ENCODE peak calls at places on chromosomes 7 and 10, in six cellular contexts. C, X, W, K, M and E are unnamed samples.

GRCh38 chr7:137402535-137403258 is 59.2 kb upstream of the PTN start:
- DNase-seq in W (no peak), X (peak; percentile 77), C (no peak), M (no peak), K (no peak), E (no peak)

GRCh38 chr10:30092151-30092790 is 32.9 kb upstream of the JCAD start:
- DNase-seq in C (peak; percentile 77), K (peak; percentile 29), X (no peak), W (peak; percentile 47), M (peak; percentile 78), E (no peak)

GRCh38 chr7:55191161-55191925 is 172.5 kb downstream of the EGFR start:
- DNase-seq in W (no peak), K (no peak), M (no peak), C (no peak), X (no peak), E (no peak)

GRCh38 chr7:140048989-140049338 is 13.8 kb downstream of the PARP12 start:
- DNase-seq in X (no peak), C (no peak), K (no peak), W (no peak), M (no peak), E (no peak)

GRCh38 chr7:25134360-25135010 is 9.4 kb upstream of the CYCS start:
- DNase-seq in M (no peak), C (peak; percentile 39), K (no peak), W (no peak), X (no peak), E (no peak)

GRCh38 chr7:157522954-157523353 is 186.2 kb downstream of the DNAJB6 start:
- DNase-seq in C (no peak), W (no peak), M (no peak), X (no peak), K (no peak), E (no peak)

GRCh38 chr10:93757136-93757535 is 600 bp upstream of the LGI1 start:
- DNase-seq in M (no peak), X (peak; percentile 39), C (no peak), K (no peak), W (no peak), E (no peak)

GRCh38 chr7:76185187-76185915 is 16.3 kb upstream of the SRRM3 start:
- DNase-seq in C (no peak), X (peak; percentile 72), W (no peak), K (no peak), M (no peak), E (no peak)

GRCh38 chr7:101239191-101239950 is 1.8 kb upstream of the CLDN15 start:
- DNase-seq in K (no peak), X (no peak), W (no peak), C (no peak), M (no peak), E (no peak)

GRCh38 chr7:139588632-139589031 is 65.1 kb downstream of the CLEC2L start:
- DNase-seq in K (no peak), W (peak; percentile 54), M (peak; percentile 21), C (peak; percentile 83), X (peak; percentile 21), E (no peak)

GRCh38 chr7:33698692-33699128 is 206.6 kb upstream of the BMPER start:
- DNase-seq in K (no peak), X (no peak), C (no peak), M (no peak), W (no peak), E (no peak)

GRCh38 chr7:2627258-2628136 is 4.3 kb upstream of the TTYH3 start:
- DNase-seq in X (no peak), K (no peak), C (no peak), M (no peak), W (no peak), E (no peak)

GRCh38 chr10:74047304-74047703 is 49.4 kb downstream of the VCL start:
- DNase-seq in C (peak; percentile 94), W (peak; percentile 72), M (no peak), X (no peak), K (no peak), E (no peak)
- H3K9ac ChIP-seq in C (no peak overlapping the region), W (no peak overlapping the region), M (no peak overlapping the region), X (no peak overlapping the region), K (no peak overlapping the region), E (no peak overlapping the region)

DNA sequence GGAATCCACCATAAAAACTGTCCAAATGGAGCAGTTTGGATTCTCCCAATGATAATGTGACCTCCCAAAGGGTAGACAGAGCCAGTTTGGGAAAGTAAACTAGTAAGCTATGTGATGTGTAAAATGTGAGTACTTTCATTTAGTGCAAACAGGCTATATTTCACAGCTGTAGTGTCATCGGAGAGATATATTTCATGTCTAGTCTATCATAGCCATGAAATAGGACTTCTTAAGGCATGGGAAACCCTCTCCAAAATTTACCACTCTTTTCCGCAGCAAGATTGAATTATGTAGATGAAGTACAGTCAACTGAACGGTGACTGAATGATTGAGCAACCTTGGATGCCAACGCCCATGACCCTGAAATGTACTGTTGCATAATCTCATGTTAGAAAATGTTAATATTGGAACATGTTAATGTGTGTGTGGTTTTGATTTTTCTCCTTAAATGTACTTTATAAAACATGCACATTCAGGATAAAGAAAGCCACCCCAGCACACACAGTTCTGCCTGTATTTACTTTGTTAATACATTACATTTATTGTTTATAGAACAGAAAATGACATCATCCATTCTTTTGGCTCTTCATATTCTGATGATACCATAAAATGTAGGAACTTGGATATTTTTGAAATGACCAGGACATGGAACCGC is 140.5 kb downstream of the NRP1 start:
- DNase-seq in X (no peak), K (no peak), C (peak; percentile 74), W (peak; percentile 53), M (peak; percentile 52), E (no peak)
- H3K4me1 ChIP-seq in X (peaks cover 24% of the 10 kb centered on the region), K (no peaks in the 10 kb centered on the region), C (peaks cover 18% of the 10 kb centered on the region), W (peaks cover 46% of the 10 kb centered on the region), M (peaks cover 13% of the 10 kb centered on the region), E (no peaks in the 10 kb centered on the region)

GRCh38 chr7:121510302-121510701 is 114.2 kb upstream of the FAM3C start:
- DNase-seq in X (peak; percentile 65), M (no peak), W (no peak), K (no peak), C (no peak), E (no peak)
- H3K9me3 ChIP-seq in X (no peaks in the 10 kb centered on the region), M (peaks cover 40% of the 10 kb centered on the region), W (peaks cover 19% of the 10 kb centered on the region), K (peaks cover 2% of the 10 kb centered on the region), C (peaks cover 19% of the 10 kb centered on the region), E (peaks cover 18% of the 10 kb centered on the region)

GRCh38 chr10:63241898-63242297 is 108.8 kb downstream of the NRBF2 start:
- DNase-seq in C (no peak), W (no peak), X (no peak), K (no peak), M (no peak), E (no peak)

GRCh38 chr10:63240807-63241206 is 107.7 kb downstream of the NRBF2 start:
- DNase-seq in W (peak; percentile 50), M (no peak), C (no peak), K (no peak), X (no peak), E (no peak)

GRCh38 chr10:63237396-63237795 is 104.3 kb downstream of the NRBF2 start:
- DNase-seq in X (no peak), W (no peak), M (no peak), C (no peak), K (peak; percentile 22), E (no peak)

DNA sequence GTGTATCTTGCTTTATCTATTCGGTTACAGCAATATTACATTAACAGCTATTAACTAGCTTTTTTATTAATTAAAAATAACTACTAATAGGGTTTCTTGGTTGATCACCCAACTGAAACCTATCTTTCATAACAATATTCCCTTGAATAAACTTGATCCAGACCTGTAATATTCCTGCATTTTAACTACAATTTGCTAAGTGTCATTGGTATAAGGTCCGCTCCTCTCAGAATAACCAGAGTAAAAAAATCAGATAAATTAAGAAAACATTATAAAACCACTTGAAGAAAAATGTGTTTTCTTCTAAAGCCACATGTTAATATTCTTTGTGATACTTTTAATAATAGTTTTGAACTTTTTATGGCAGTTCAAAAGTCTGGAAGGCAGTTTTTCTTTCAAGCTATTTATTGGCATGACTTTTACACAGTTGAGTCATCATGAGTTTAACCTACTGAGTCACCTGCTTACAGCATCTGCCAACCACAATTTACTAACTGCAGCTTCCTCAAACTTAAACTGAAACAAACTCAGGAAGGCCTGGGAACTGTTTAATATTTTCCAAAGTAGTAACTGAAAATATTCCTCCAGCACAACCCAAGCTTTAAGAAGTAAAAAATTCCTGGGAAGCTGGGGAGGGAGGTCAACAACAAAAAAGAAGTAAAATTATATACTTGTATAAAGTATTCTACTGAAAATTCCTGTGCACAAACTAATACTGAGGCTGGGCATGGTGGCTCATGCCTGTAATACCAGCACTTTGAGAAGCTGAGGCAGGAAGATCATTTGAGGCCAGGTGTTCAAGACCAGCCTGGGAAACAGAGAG is 103.2 kb downstream of the NRBF2 start:
- DNase-seq in W (peak; percentile 93), X (no peak), C (peak; percentile 96), K (peak; percentile 82), M (peak; percentile 85), E (peak; percentile 19)
- H3K9ac ChIP-seq in W (no peak overlapping the region), X (no peak overlapping the region), C (no peak overlapping the region), K (peak overlapping the region; percentile 48), M (no peak overlapping the region), E (peak overlapping the region; percentile 43)

GRCh38 chr7:44486693-44487092 is 3.8 kb downstream of the NUDCD3 start:
- DNase-seq in K (no peak), W (peak; percentile 28), X (no peak), C (peak; percentile 49), M (peak; percentile 65), E (no peak)

GRCh38 chr7:44486001-44486400 is 4.5 kb downstream of the NUDCD3 start:
- DNase-seq in W (no peak), K (no peak), C (no peak), X (no peak), M (no peak), E (no peak)

GRCh38 chr7:44488955-44489354 is 1.5 kb downstream of the NUDCD3 start:
- DNase-seq in X (no peak), K (no peak), C (no peak), M (no peak), W (no peak), E (no peak)

GRCh38 chr7:44482502-44483485 is 7.7 kb downstream of the NUDCD3 start:
- DNase-seq in C (no peak), M (no peak), W (no peak), X (no peak), K (no peak), E (no peak)

GRCh38 chr7:44484482-44485313 is 5.8 kb downstream of the NUDCD3 start:
- DNase-seq in X (no peak), W (no peak), C (no peak), K (no peak), M (no peak), E (no peak)
- H3K4me1 ChIP-seq in X (peaks cover 8% of the 10 kb centered on the region), W (peaks cover 9% of the 10 kb centered on the region), C (peaks cover 2% of the 10 kb centered on the region), K (peaks cover 5% of the 10 kb centered on the region), M (peaks cover 16% of the 10 kb centered on the region), E (peaks cover 16% of the 10 kb centered on the region)

GRCh38 chr10:133454204-133454893 is 604 bp downstream of the SCART1 start:
- DNase-seq in X (no peak), C (no peak), M (no peak), W (no peak), K (no peak), E (no peak)
- H3K9me3 ChIP-seq in X (peaks cover 4% of the 10 kb centered on the region), C (no peaks in the 10 kb centered on the region), M (peaks cover 28% of the 10 kb centered on the region), W (peaks cover 5% of the 10 kb centered on the region), K (no peaks in the 10 kb centered on the region), E (no peaks in the 10 kb centered on the region)